ENCODE peak calls at places on chromosomes 12 and 14, in nine cellular contexts. I, H, A, C, T, K, Q, G and S are unnamed samples.

GRCh38 chr12:94404854-94405253 is 54.8 kb downstream of the CEP83 start:
- DNase-seq in I (no peak), H (no peak), A (no peak), C (no peak), T (no peak), K (no peak), Q (no peak), G (no peak), S (no peak)

GRCh38 chr14:69270097-69270496 is 10.1 kb downstream of the GALNT16 start:
- DNase-seq in I (no peak), H (no peak), A (no peak), C (no peak), T (no peak), K (no peak), Q (no peak), G (no peak), S (no peak)

GRCh38 chr14:68871392-68871791 is 78.5 kb upstream of the ZFP36L1 start:
- DNase-seq in I (no peak), H (no peak), A (no peak), C (no peak), T (no peak), K (no peak), Q (no peak), G (no peak), S (no peak)

GRCh38 chr14:20583142-20583541 is 4.7 kb downstream of the RNASE11 start:
- DNase-seq in I (no peak), H (no peak), A (no peak), C (no peak), T (no peak), K (no peak), Q (no peak), G (no peak), S (no peak)

GRCh38 chr12:12563529-12563928 is 866 bp upstream of the DUSP16 start:
- DNase-seq in I (no peak), H (no peak), A (no peak), C (no peak), T (no peak), K (no peak), Q (no peak), G (no peak), S (no peak)

GRCh38 chr12:102760322-102760721 is 156.7 kb downstream of the PAH start:
- DNase-seq in I (no peak), H (no peak), A (no peak), C (no peak), T (no peak), K (no peak), Q (no peak), G (no peak), S (no peak)

GRCh38 chr12:49934505-49934904 is 16.0 kb upstream of the AQP2 start:
- DNase-seq in I (no peak), H (no peak), A (no peak), C (no peak), T (no peak), K (no peak), Q (no peak), G (no peak), S (no peak)

GRCh38 chr14:72104011-72104613 is 171.9 kb downstream of the RGS6 start:
- DNase-seq in I (peak), H (no peak), A (peak), C (peak), T (no peak), K (no peak), Q (no peak), G (peak), S (peak)

GRCh38 chr12:107337354-107338095 is 244.2 kb upstream of the CRY1 start:
- DNase-seq in I (no peak), H (no peak), A (no peak), C (no peak), T (no peak), K (no peak), Q (no peak), G (no peak), S (no peak)

GRCh38 chr14:52790011-52790755 is 1.2 kb downstream of the GNPNAT1 start:
- DNase-seq in I (no peak), H (no peak), A (no peak), C (no peak), T (no peak), K (no peak), Q (no peak), G (peak), S (no peak)

GRCh38 chr12:93442411-93443340 is 929 bp upstream of the UBE2N start:
- DNase-seq in I (no peak), H (no peak), A (no peak), C (no peak), T (no peak), K (no peak), Q (no peak), G (peak), S (no peak)

GRCh38 chr14:70808023-70808401 is 1.3 kb downstream of the MAP3K9 start:
- DNase-seq in I (peak), H (no peak), A (no peak), C (peak), T (no peak), K (peak), Q (no peak), G (peak), S (peak)

GRCh38 chr12:120677765-120678473 is 9.0 kb upstream of the MLEC start:
- DNase-seq in I (no peak), H (no peak), A (no peak), C (no peak), T (no peak), K (no peak), Q (no peak), G (peak), S (peak)

GRCh38 chr12:131348226-131349010 is 362.5 kb upstream of the SFSWAP start:
- DNase-seq in I (no peak), H (no peak), A (no peak), C (no peak), T (no peak), K (no peak), Q (no peak), G (no peak), S (no peak)

GRCh38 chr14:40601063-40601462 is 1005.6 kb upstream of the LRFN5 start:
- DNase-seq in I (no peak), H (no peak), A (no peak), C (no peak), T (no peak), K (no peak), Q (no peak), G (no peak), S (no peak)